ENCODE peak calls at places on chromosomes 7 and 10, in five cellular contexts. A, I, N, W and K are unnamed samples. For H3K36me3, the result is how much of the 10 kb centered on the place peaks cover.

GRCh38 chr7:80498481-80499349 is 13.1 kb downstream of the GNAT3 start:
- DNase-seq in I (no peak), W (no peak), N (peak), A (no peak), K (no peak)

GRCh38 chr10:110432084-110432483 is 65.6 kb upstream of the DUSP5 start:
- DNase-seq in A (no peak), N (no peak), W (peak), I (peak), K (no peak)

GRCh38 chr10:131231323-131231964 is 80.1 kb downstream of the TCERG1L start:
- DNase-seq in A (no peak), I (no peak), W (no peak), N (no peak), K (no peak)

GRCh38 chr10:84290235-84290634 is 38.2 kb upstream of the CCSER2 start:
- DNase-seq in I (no peak), W (no peak), A (no peak), N (no peak), K (no peak)

GRCh38 chr10:55212051-55212450 is 411.0 kb upstream of the PCDH15 start:
- DNase-seq in A (no peak), N (no peak), W (no peak), I (no peak), K (no peak)

GRCh38 chr7:129829677-129830631 is 122.8 kb downstream of the UBE2H start:
- DNase-seq in A (peak), I (peak), N (peak), W (peak), K (peak)

GRCh38 chr10:3141361-3142005 is 31.1 kb downstream of the PITRM1 start:
- DNase-seq in W (no peak), N (no peak), A (no peak), I (no peak), K (no peak)

GRCh38 chr7:131501422-131501821 is 55.0 kb downstream of the PODXL start:
- DNase-seq in N (no peak), W (no peak), A (peak), I (no peak), K (peak)

GRCh38 chr7:30906014-30906413 is 5.6 kb upstream of the AQP1 start:
- DNase-seq in W (no peak), I (no peak), N (no peak), A (no peak), K (no peak)

GRCh38 chr7:38232475-38233366 is 40.7 kb downstream of the TARP start:
- DNase-seq in W (peak), N (peak), A (no peak), I (peak), K (peak)

GRCh38 chr10:44965104-44965503 is 5.5 kb downstream of the RASSF4 start:
- DNase-seq in I (no peak), A (no peak), W (no peak), N (no peak), K (no peak)

GRCh38 chr10:84665883-84666463 is 337.6 kb downstream of the CCSER2 start:
- DNase-seq in I (no peak), A (no peak), N (peak), W (no peak), K (no peak)

GRCh38 chr10:11745045-11745444 is 2.9 kb downstream of the ECHDC3 start:
- DNase-seq in I (no peak), W (no peak), A (no peak), N (no peak), K (no peak)

GRCh38 chr10:47256753-47257336 is 43.2 kb upstream of the GDF10 start:
- DNase-seq in I (no peak), W (no peak), A (no peak), N (no peak), K (no peak)

GRCh38 chr10:116719712-116720111 is 22.7 kb downstream of the HSPA12A start:
- DNase-seq in W (no peak), I (no peak), A (no peak), N (no peak), K (no peak)

GRCh38 chr10:132679217-132679595 is 106.7 kb downstream of the NKX6-2 start:
- DNase-seq in N (no peak), A (no peak), W (no peak), I (peak), K (no peak)

GRCh38 chr7:142855401-142855743 is 496 bp downstream of the EPHB6 start:
- DNase-seq in W (no peak), N (no peak), A (no peak), I (no peak), K (no peak)

GRCh38 chr7:17183630-17184328 is 114.7 kb upstream of the AHR start:
- DNase-seq in A (no peak), W (no peak), N (no peak), I (no peak), K (no peak)

GRCh38 chr10:90751107-90751997 is 106.5 kb downstream of the HTR7 start:
- DNase-seq in A (peak), W (no peak), I (no peak), N (no peak), K (peak)

GRCh38 chr7:102834999-102835398 is 77.8 kb upstream of the LRRC17 start:
- DNase-seq in I (no peak), N (peak), W (no peak), A (peak), K (no peak)

GRCh38 chr10:127854769-127855583 is 37.8 kb downstream of the CLRN3 start:
- DNase-seq in N (peak), I (no peak), A (peak), W (no peak), K (no peak)

GRCh38 chr7:50265968-50266694 is 38.4 kb upstream of the IKZF1 start:
- DNase-seq in W (no peak), I (no peak), N (no peak), A (no peak), K (no peak)

GRCh38 chr10:945778-946177 is 14.3 kb upstream of the LARP4B start:
- DNase-seq in I (no peak), W (no peak), A (no peak), N (no peak), K (no peak)

GRCh38 chr10:79444243-79445119 is 943 bp downstream of the ZCCHC24 start:
- DNase-seq in A (peak), I (peak), W (peak), N (peak), K (peak)

GRCh38 chr10:70778267-70778924 is 6.8 kb downstream of the TBATA start:
- DNase-seq in A (no peak), W (no peak), I (peak), N (no peak), K (no peak)

GRCh38 chr7:144908943-144909556 is 73.2 kb upstream of the TPK1 start:
- DNase-seq in N (no peak), A (no peak), I (peak), W (no peak), K (no peak)

GRCh38 chr10:28677889-28678686 is 767 bp downstream of the BAMBI start:
- DNase-seq in N (peak), A (peak), I (peak), W (peak), K (peak)

DNA sequence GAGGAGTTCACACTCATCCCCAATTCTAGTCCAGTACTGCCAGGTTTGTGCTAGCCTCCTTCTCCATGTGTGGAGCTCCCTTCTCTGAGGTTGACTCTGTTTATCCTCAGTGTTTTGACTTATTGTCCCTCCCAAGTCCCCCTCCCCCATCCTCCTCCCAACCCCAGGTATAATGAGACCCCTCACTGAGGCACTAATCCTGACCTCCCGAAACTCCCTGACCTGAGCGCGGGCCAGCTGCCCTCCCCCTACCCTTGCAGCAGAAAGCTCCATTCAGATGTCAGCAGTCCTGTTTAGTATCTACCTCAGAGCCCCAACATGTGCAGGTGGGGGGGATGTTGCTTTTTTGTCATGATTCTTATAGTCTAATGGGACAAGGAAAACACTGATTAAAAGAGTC is 61.4 kb downstream of the GDI2 start:
- DNase-seq in I (no peak), W (no peak), A (no peak), N (no peak), K (no peak)
- H3K36me3 ChIP-seq in I (under half), W (under half), A (under half), N (under half), K (under half)

DNA sequence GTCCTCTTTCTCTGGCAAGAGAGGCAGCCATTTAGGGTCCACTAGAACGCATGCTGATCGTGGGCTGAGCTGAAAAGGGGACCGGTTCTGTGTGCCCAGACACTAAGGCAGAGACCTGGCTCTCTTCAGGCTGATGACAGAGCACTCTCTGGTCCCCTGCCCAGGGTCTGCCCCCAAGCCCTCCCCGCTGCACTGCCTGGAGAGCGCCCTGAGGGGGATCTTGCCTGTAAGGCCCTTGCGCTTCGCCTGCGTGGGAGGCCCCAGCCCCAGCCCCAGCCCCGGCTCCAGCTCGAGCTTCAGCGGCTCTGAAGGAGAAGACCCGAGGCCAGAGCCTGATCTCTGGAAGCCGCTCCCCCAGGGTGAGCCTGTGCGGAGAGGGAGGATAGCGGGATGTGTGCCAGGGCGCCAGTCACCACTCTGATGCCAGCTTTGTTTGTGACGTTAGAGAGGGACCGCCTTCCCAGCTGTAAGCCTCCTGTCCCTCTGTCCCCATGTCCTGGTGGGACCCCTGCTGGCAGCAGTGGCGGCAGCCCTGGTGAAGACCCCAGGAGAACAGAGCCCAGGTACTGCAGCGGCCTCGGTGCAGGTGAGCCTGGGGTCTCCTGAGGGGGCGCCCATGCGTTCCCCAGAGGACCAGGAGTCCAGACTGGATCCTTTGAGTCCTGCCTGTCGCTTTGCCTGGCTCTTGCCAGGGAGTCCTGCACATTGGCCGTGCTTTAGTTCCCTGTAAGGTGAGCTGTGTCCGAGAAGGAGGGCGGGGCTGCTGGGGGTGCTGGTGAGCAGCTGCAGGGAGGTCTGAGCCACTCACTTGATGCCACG is 43.2 kb downstream of the ZNF467 start:
- DNase-seq in N (no peak), I (peak), W (no peak), A (no peak), K (no peak)
- H3K36me3 ChIP-seq in N (under half), I (under half), W (under half), A (under half), K (under half)

DNA sequence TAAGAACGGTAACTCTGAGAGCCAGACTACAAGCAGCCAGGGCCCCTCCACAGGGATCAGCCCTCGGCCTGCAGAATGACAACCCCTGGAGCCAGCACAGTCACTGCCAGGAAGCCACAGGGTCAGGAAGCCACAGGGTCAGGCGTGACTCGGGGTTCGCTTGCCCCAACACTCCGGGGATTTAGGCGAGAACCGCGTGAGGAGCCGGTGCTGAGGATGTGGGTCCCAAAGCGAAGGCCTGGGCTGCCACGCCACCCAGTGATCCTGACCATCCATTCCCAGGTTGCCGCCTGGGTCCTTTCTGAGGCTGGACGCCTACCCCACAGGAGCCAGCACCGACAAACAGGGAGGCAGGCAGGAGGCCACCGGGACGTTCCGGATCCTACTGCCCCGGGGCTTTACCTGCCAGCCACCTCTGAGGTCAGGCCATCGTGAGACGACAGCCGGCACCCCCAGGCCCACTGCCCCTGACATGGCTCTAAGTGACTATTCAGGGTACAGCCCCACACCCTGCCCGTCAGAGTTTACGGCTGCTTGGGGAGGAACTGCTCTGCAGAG is 228.6 kb downstream of the ELFN1 start:
- DNase-seq in A (no peak), I (no peak), W (no peak), N (no peak), K (peak)
- H3K36me3 ChIP-seq in A (under half), I (under half), W (under half), N (under half), K (under half)

DNA sequence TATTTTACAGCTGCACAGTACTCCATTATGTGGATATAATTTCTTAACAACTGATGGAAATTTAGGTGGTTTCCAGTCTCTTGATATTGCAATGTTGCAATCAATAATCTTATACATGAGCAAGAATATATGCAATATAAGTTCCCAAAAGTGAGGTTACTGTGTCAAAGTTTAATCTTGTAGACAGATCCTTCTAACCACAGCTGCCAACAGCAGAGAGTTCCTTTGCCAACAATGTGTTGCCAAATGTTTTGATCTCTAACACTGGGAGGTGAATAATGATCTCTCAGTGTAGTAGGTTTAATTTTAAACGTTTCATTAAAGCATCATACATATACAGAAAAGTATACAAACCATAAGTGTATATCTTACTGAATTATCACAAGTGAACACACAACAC is 54.5 kb downstream of the CUL2 start:
- DNase-seq in N (no peak), W (no peak), A (no peak), I (no peak), K (no peak)
- H3K36me3 ChIP-seq in N (under half), W (under half), A (under half), I (under half), K (under half)

GRCh38 chr7:868189-868486 is 8.2 kb upstream of the GET4 start:
- DNase-seq in N (no peak), W (no peak), A (no peak), I (no peak), K (no peak)
- H3K36me3 ChIP-seq in N (under half), W (half or more), A (under half), I (under half), K (under half)

GRCh38 chr7:4073052-4073451 is 609.0 kb upstream of the FOXK1 start:
- DNase-seq in A (no peak), I (no peak), N (no peak), W (peak), K (no peak)
- H3K36me3 ChIP-seq in A (under half), I (under half), N (under half), W (under half), K (under half)

GRCh38 chr10:130181858-130182257 is 45.7 kb downstream of the GLRX3 start:
- DNase-seq in A (no peak), I (no peak), N (no peak), W (no peak), K (no peak)

GRCh38 chr10:130179640-130180039 is 43.4 kb downstream of the GLRX3 start:
- DNase-seq in A (peak), N (no peak), W (no peak), I (no peak), K (no peak)

GRCh38 chr10:130174343-130174742 is 38.2 kb downstream of the GLRX3 start:
- DNase-seq in W (no peak), N (no peak), A (no peak), I (no peak), K (no peak)

GRCh38 chr10:130175074-130175473 is 38.9 kb downstream of the GLRX3 start:
- DNase-seq in A (no peak), I (no peak), W (no peak), N (no peak), K (no peak)

GRCh38 chr10:130177250-130177649 is 41.1 kb downstream of the GLRX3 start:
- DNase-seq in N (no peak), A (no peak), I (no peak), W (no peak), K (no peak)
- H3K36me3 ChIP-seq in N (under half), A (under half), I (under half), W (under half), K (under half)

GRCh38 chr7:43952028-43952427 is 25.8 kb downstream of the UBE2D4 start:
- DNase-seq in W (no peak), A (no peak), I (no peak), N (no peak), K (no peak)
- H3K36me3 ChIP-seq in W (under half), A (under half), I (under half), N (under half), K (under half)

GRCh38 chr10:124037784-124038183 is 55.6 kb downstream of the CHST15 start:
- DNase-seq in W (no peak), I (no peak), A (no peak), N (no peak), K (no peak)
- H3K36me3 ChIP-seq in W (under half), I (under half), A (under half), N (under half), K (under half)